ENCODE peak calls at places on chromosomes 4 and X, in six cellular contexts. J is lung, I is spleen, G is ascending aorta, Q is psoas muscle, N is suprapubic skin. U is an unnamed sample.

GRCh38 chr4:20126906-20127305 is 124.8 kb upstream of the SLIT2 start:
- DNase-seq in I (no peak), J (no peak), G (no peak), Q (no peak), N (no peak), U (no peak)

GRCh38 chr4:123849495-123849894 is 452.9 kb downstream of the SPRY1 start:
- DNase-seq in Q (no peak), N (no peak), J (no peak), G (no peak), I (no peak), U (no peak)

GRCh38 chr4:97819314-97819713 is 324.0 kb downstream of the STPG2 start:
- DNase-seq in G (no peak), J (no peak), Q (no peak), N (no peak), I (no peak), U (no peak)

GRCh38 chr4:89625599-89626293 is 211.2 kb downstream of the SNCA start:
- DNase-seq in N (no peak), I (no peak), G (no peak), J (no peak), Q (no peak), U (no peak)

GRCh38 chr4:1041147-1041935 is 29.9 kb downstream of the FGFRL1 start:
- DNase-seq in N (no peak), G (no peak), J (no peak), I (no peak), Q (peak; percentile 53), U (no peak)

GRCh38 chr4:53908661-53909078 is 155.7 kb downstream of the CHIC2 start:
- DNase-seq in J (peak; percentile 48), I (no peak), G (peak; percentile 75), Q (no peak), N (no peak), U (no peak)

GRCh38 chr4:11011249-11011648 is 326.7 kb upstream of the CLNK start:
- DNase-seq in I (no peak), G (no peak), J (no peak), N (no peak), Q (no peak), U (no peak)

GRCh38 chr4:82551734-82552133 is 10.1 kb downstream of the TMEM150C start:
- DNase-seq in N (no peak), G (no peak), Q (no peak), J (no peak), I (no peak), U (no peak)

GRCh38 chr4:121791481-121791880 is 9.6 kb upstream of the EXOSC9 start:
- DNase-seq in N (no peak), Q (no peak), J (no peak), I (no peak), G (no peak), U (no peak)

GRCh38 chrX:7448123-7448522 is 300.2 kb upstream of the PUDP start:
- DNase-seq in J (no peak), Q (no peak), N (no peak), I (no peak), G (no peak), U (no peak)

GRCh38 chrX:41909068-41909467 is 14.3 kb downstream of the CASK start:
- DNase-seq in I (no peak), N (no peak), Q (no peak), J (no peak), G (no peak), U (no peak)

GRCh38 chrX:39883664-39884063 is 214.1 kb downstream of the BCOR start:
- DNase-seq in G (no peak), J (no peak), Q (no peak), N (no peak), I (no peak), U (no peak)

GRCh38 chr4:167940217-167940616 is 152.1 kb upstream of the ANXA10 start:
- DNase-seq in G (no peak), J (no peak), Q (no peak), I (no peak), N (no peak), U (no peak)

GRCh38 chrX:72025236-72025770 is 106.4 kb downstream of the RTL5 start:
- DNase-seq in N (no peak), G (peak; percentile 56), Q (no peak), I (no peak), J (no peak), U (no peak)

GRCh38 chr4:80036949-80037348 is 36.1 kb downstream of the ANTXR2 start:
- DNase-seq in N (no peak), I (no peak), Q (no peak), J (no peak), G (no peak), U (no peak)

GRCh38 chr4:110087116-110087708 is 111.2 kb downstream of the ELOVL6 start:
- DNase-seq in N (no peak), I (no peak), J (no peak), G (no peak), Q (no peak), U (no peak)

GRCh38 chr4:185761352-185762235 is 50.4 kb downstream of the SORBS2 start:
- DNase-seq in G (no peak), Q (no peak), N (no peak), I (no peak), J (no peak), U (peak; percentile 35)

GRCh38 chr4:36280555-36280954 is 861 bp upstream of the DTHD1 start:
- DNase-seq in Q (no peak), I (no peak), G (no peak), N (no peak), J (peak; percentile 38), U (no peak)

GRCh38 chr4:3235581-3235980 is 13.4 kb upstream of the MSANTD1 start:
- DNase-seq in I (no peak), J (no peak), Q (no peak), N (no peak), G (no peak), U (no peak)

GRCh38 chr4:67545996-67546356 is 673 bp upstream of the CENPC start:
- DNase-seq in Q (no peak), I (no peak), N (no peak), G (no peak), J (no peak), U (no peak)

GRCh38 chr4:167854881-167855280 is 237.5 kb upstream of the ANXA10 start:
- DNase-seq in G (no peak), Q (no peak), J (no peak), N (no peak), I (no peak), U (no peak)

GRCh38 chr4:13511101-13511500 is 27.0 kb upstream of the RAB28 start:
- DNase-seq in Q (no peak), N (no peak), G (no peak), J (no peak), I (no peak), U (no peak)

GRCh38 chr4:85780664-85781063 is 305.7 kb downstream of the ARHGAP24 start:
- DNase-seq in N (no peak), G (no peak), Q (no peak), J (no peak), I (no peak), U (no peak)

GRCh38 chr4:155026715-155027114 is 181.7 kb upstream of the NPY2R start:
- DNase-seq in G (no peak), Q (no peak), I (no peak), N (no peak), J (no peak), U (no peak)

GRCh38 chr4:113738251-113738650 is 23.3 kb downstream of the CAMK2D start:
- DNase-seq in J (no peak), G (no peak), N (no peak), Q (no peak), I (no peak), U (no peak)

GRCh38 chr4:17478073-17478472 is 33.8 kb downstream of the QDPR start:
- DNase-seq in I (no peak), Q (no peak), N (no peak), G (no peak), J (no peak), U (no peak)

DNA sequence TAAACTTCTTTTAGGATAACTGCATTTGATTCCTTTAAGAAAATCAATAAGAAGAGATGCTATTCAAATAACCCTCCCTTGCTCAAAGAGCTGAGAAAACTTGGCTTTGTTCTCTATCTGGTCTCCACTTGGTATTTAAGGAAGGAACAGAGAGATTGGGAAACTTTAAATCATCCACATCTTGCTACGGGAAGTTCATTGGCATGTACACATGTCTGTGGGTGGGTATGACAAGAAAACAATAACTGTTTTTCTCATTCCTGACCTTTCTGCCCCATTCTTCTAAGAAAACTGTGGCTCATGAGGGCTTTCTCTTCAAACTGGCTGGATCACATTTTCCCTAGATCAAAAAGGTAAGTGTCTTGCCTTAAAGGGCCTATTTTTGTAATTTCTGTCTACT is 6.0 kb downstream of the SEL1L3 start:
- DNase-seq in G (no peak), I (no peak), N (no peak), Q (no peak), J (no peak), U (no peak)
- H3K4me1 ChIP-seq in G (peaks cover under 1% of the 10 kb centered on the region), I (peaks cover 66% of the 10 kb centered on the region), N (peaks cover 15% of the 10 kb centered on the region), Q (peaks cover 10% of the 10 kb centered on the region), J (no peaks in the 10 kb centered on the region), U (peaks cover 43% of the 10 kb centered on the region)

GRCh38 chrX:112910418-112910817 is 69.8 kb upstream of the AMOT start:
- DNase-seq in J (no peak), I (no peak), Q (no peak), G (no peak), N (no peak), U (no peak)

GRCh38 chrX:112913807-112914206 is 73.2 kb upstream of the AMOT start:
- DNase-seq in G (no peak), N (no peak), Q (no peak), I (no peak), J (no peak), U (no peak)
- TF ChIP-seq CTCF in G (no peak), N (no peak), Q (peak; percentile 10), I (no peak), J (no peak), U (no peak)

GRCh38 chr4:101693842-101694398 is 96.6 kb upstream of the BANK1 start:
- DNase-seq in N (no peak), G (no peak), I (no peak), Q (no peak), J (no peak), U (no peak)
- H3K4me1 ChIP-seq in N (peaks cover 5% of the 10 kb centered on the region), G (no peaks in the 10 kb centered on the region), I (no peaks in the 10 kb centered on the region), Q (no peaks in the 10 kb centered on the region), J (no peaks in the 10 kb centered on the region), U (no peaks in the 10 kb centered on the region)

GRCh38 chr4:26071688-26072087 is 157.7 kb downstream of the SMIM20 start:
- DNase-seq in N (no peak), G (no peak), I (no peak), Q (no peak), J (no peak), U (no peak)

GRCh38 chr4:26073886-26074560 is 160.0 kb downstream of the SMIM20 start:
- DNase-seq in Q (no peak), N (no peak), J (no peak), I (no peak), G (no peak), U (no peak)

GRCh38 chr4:26067035-26067434 is 153.0 kb downstream of the SMIM20 start:
- DNase-seq in Q (no peak), N (no peak), G (peak; percentile 16), I (no peak), J (no peak), U (no peak)

GRCh38 chr4:26065833-26066232 is 151.8 kb downstream of the SMIM20 start:
- DNase-seq in N (no peak), Q (no peak), I (no peak), J (no peak), G (peak; percentile 34), U (no peak)

DNA sequence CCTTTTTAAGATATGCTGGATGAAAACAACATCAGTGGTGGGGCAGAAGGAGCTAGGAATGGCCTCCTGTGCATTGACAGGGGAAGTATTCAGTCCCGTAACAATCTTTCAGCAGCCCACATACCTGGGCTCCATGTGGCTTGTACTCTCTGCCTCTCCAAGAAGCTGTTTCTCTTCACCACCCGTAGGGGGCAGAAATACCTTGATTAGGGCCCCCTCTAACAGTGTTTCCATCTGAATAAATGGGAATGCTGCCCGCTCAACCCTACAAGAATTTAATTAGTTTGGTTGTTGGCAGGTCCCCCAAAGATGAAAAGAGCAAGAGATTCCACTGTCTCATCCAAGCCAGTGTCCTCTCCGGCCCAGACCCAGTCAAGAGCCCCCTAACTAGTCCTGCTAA is 155.2 kb downstream of the SMIM20 start:
- DNase-seq in I (no peak), G (peak; percentile 39), N (no peak), Q (no peak), J (no peak), U (no peak)
- TF ChIP-seq CTCF in I (peak; percentile 19), G (no peak), N (no peak), Q (peak; percentile 12), J (peak; percentile 12), U (no peak)

U was measured in heart right ventricle.